ENCODE peak calls at places on chromosomes 11 and 22, in four cellular contexts. Q, Z, D and K are unnamed samples.

GRCh38 chr11:61023086-61024035 is 51.9 kb downstream of the CD6 start:
- DNase-seq in Z (peak), Q (no peak), D (no peak), K (no peak)

GRCh38 chr11:17846852-17847453 is 112.4 kb downstream of the KCNC1 start:
- DNase-seq in Z (no peak), D (peak), Q (no peak), K (no peak)

GRCh38 chr22:46340676-46341075 is 5.2 kb downstream of the TRMU start:
- DNase-seq in Q (no peak), D (no peak), Z (no peak), K (no peak)

GRCh38 chr11:130763087-130763980 is 152.9 kb downstream of the SNX19 start:
- DNase-seq in Q (no peak), D (no peak), Z (no peak), K (no peak)

GRCh38 chr11:118856314-118856713 is 27.4 kb upstream of the CXCR5 start:
- DNase-seq in Q (no peak), D (no peak), Z (no peak), K (no peak)

GRCh38 chr11:121391914-121392313 is 60.2 kb upstream of the SORL1 start:
- DNase-seq in D (no peak), Q (no peak), Z (no peak), K (no peak)

GRCh38 chr11:61589961-61590360 is 9.1 kb upstream of the SYT7 start:
- DNase-seq in Z (no peak), D (no peak), Q (no peak), K (no peak)

GRCh38 chr22:37896181-37896592 is 9.9 kb upstream of the MICALL1 start:
- DNase-seq in Z (peak), Q (no peak), D (no peak), K (no peak)

GRCh38 chr11:8768625-8769333 is 86.2 kb downstream of the RPL27A start:
- DNase-seq in Z (no peak), Q (no peak), D (no peak), K (no peak)

GRCh38 chr11:60625262-60625661 is 74.2 kb upstream of the MS4A8 start:
- DNase-seq in Q (no peak), Z (no peak), D (no peak), K (no peak)

GRCh38 chr22:37300551-37301017 is 18.3 kb downstream of the CYTH4 start:
- DNase-seq in Q (no peak), D (no peak), Z (peak), K (no peak)

GRCh38 chr22:39661842-39662676 is 91.5 kb downstream of the CACNA1I start:
- DNase-seq in Z (peak), Q (no peak), D (no peak), K (no peak)